ENCODE peak calls at places on chromosomes 12 and 14, in seven cellular contexts. S is endodermal cell, C is H7, H is fibroblast of the aortic adventitia, D is RWPE2, P is A549, J is pancreas. Z is an unnamed sample.

GRCh38 chr12:1864456-1864855 is 44.1 kb downstream of the LRTM2 start:
- DNase-seq in S (peak; percentile 39), C (no peak), H (no peak), D (peak; percentile 70), P (no peak), J (no peak), Z (peak; percentile 50)

GRCh38 chr12:128459067-128459466 is 192.1 kb downstream of the TMEM132C start:
- DNase-seq in S (peak; percentile 83), C (peak; percentile 41), H (no peak), D (no peak), P (no peak), J (no peak), Z (no peak)

GRCh38 chr14:90383731-90384542 is 12.9 kb upstream of the CALM1 start:
- DNase-seq in S (peak; percentile 85), C (peak; percentile 70), H (peak; percentile 60), D (no peak), P (no peak), J (peak; percentile 56), Z (peak; percentile 86)

GRCh38 chr12:10563966-10564365 is 49.4 kb downstream of the MAGOHB start:
- DNase-seq in S (no peak), C (no peak), H (peak; percentile 36), D (no peak), P (no peak), J (no peak), Z (no peak)

GRCh38 chr12:38850463-38850862 is 54.9 kb downstream of the CPNE8 start:
- DNase-seq in S (no peak), C (no peak), H (peak; percentile 15), D (no peak), P (no peak), J (no peak), Z (no peak)

GRCh38 chr12:30345735-30346445 is 349.8 kb downstream of the IPO8 start:
- DNase-seq in S (no peak), C (no peak), H (peak; percentile 9), D (no peak), P (no peak), J (no peak), Z (no peak)

GRCh38 chr14:65864993-65865392 is 452.5 kb downstream of the FUT8 start:
- DNase-seq in S (no peak), C (no peak), H (no peak), D (no peak), P (no peak), J (no peak), Z (no peak)

GRCh38 chr12:93645702-93646101 is 31.5 kb upstream of the CRADD start:
- DNase-seq in S (no peak), C (no peak), H (peak; percentile 69), D (no peak), P (no peak), J (no peak), Z (no peak)

GRCh38 chr14:96130854-96131253 is 73.8 kb upstream of the BDKRB2 start:
- DNase-seq in S (no peak), C (no peak), H (peak; percentile 47), D (no peak), P (no peak), J (no peak), Z (no peak)

GRCh38 chr14:92734618-92735017 is 13.8 kb downstream of the LGMN start:
- DNase-seq in S (no peak), C (no peak), H (no peak), D (no peak), P (no peak), J (no peak), Z (no peak)

GRCh38 chr12:26848156-26848825 is 15.3 kb upstream of the ITPR2 start:
- DNase-seq in S (no peak), C (no peak), H (peak; percentile 46), D (no peak), P (no peak), J (no peak), Z (no peak)

GRCh38 chr12:43816168-43816567 is 10.1 kb upstream of the TWF1 start:
- DNase-seq in S (no peak), C (no peak), H (no peak), D (no peak), P (no peak), J (no peak), Z (no peak)

GRCh38 chr14:77654001-77654431 is 37.6 kb upstream of the SPTLC2 start:
- DNase-seq in S (peak; percentile 72), C (peak; percentile 38), H (no peak), D (no peak), P (no peak), J (no peak), Z (no peak)

GRCh38 chr12:27193854-27194544 is 50.1 kb upstream of the STK38L start:
- DNase-seq in S (peak; percentile 61), C (no peak), H (peak; percentile 85), D (no peak), P (no peak), J (no peak), Z (peak; percentile 91)

GRCh38 chr14:29236401-29236800 is 469.8 kb downstream of the FOXG1 start:
- DNase-seq in S (no peak), C (no peak), H (no peak), D (no peak), P (no peak), J (no peak), Z (no peak)
- H3K4me3 ChIP-seq in S (no peak overlapping the region), C (no peak overlapping the region), H (no peak overlapping the region), D (no peak overlapping the region), P (no peak overlapping the region), J (no peak overlapping the region), Z (no peak overlapping the region)

GRCh38 chr12:6723607-6724408 is at the start of gene COPS7A:
- DNase-seq in S (peak; percentile 100), C (peak; percentile 97), H (peak; percentile 98), D (peak; percentile 98), P (peak; percentile 99), J (peak; percentile 98), Z (peak; percentile 99)
- H3K4me3 ChIP-seq in S (peak within 1 kb of the TSS; percentile 90), C (peak within 1 kb of the TSS; percentile 64), H (peak within 1 kb of the TSS; percentile 73), D (peak within 1 kb of the TSS; percentile 52), P (peak within 1 kb of the TSS; percentile 61), J (peak within 1 kb of the TSS; percentile 30), Z (peak within 1 kb of the TSS; percentile 84)

GRCh38 chr12:124898200-124898950 is 16.1 kb downstream of the UBC start:
- DNase-seq in S (peak; percentile 78), C (peak; percentile 91), H (peak; percentile 28), D (no peak), P (peak; percentile 90), J (peak; percentile 35), Z (no peak)
- H3K4me3 ChIP-seq in S (no peak overlapping the region), C (no peak overlapping the region), H (no peak overlapping the region), D (no peak overlapping the region), P (no peak overlapping the region), J (no peak overlapping the region), Z (no peak overlapping the region)

GRCh38 chr12:88934163-88934747 is 354.0 kb upstream of the KITLG start:
- DNase-seq in S (no peak), C (no peak), H (peak; percentile 48), D (no peak), P (no peak), J (no peak), Z (no peak)
- H3K4me3 ChIP-seq in S (no peak overlapping the region), C (no peak overlapping the region), H (no peak overlapping the region), D (no peak overlapping the region), P (no peak overlapping the region), J (no peak overlapping the region), Z (no peak overlapping the region)

DNA sequence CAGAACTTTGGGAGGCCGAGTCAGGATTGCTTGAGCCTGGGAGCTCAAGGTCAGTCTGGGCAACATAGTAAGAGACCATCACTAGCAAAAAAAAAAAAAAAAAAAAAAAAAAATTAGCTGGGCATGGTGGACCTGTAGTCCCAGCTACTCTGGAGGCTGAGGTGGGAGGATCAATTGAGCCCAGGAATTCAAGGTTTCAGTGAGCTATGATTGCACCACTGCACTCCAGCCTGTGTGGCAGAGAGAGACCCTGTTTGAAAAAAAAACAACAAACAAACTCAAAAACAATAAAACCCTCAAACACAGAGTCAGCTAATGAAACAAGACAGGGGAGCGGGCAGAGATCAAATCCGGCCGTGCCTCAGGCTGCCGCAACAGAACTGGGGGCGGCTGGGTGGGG is 41.7 kb upstream of the DLK1 start:
- DNase-seq in S (no peak), C (no peak), H (no peak), D (no peak), P (no peak), J (no peak), Z (no peak)
- H3K4me3 ChIP-seq in S (no peak overlapping the region), C (no peak overlapping the region), H (no peak overlapping the region), D (no peak overlapping the region), P (no peak overlapping the region), J (no peak overlapping the region), Z (no peak overlapping the region)

DNA sequence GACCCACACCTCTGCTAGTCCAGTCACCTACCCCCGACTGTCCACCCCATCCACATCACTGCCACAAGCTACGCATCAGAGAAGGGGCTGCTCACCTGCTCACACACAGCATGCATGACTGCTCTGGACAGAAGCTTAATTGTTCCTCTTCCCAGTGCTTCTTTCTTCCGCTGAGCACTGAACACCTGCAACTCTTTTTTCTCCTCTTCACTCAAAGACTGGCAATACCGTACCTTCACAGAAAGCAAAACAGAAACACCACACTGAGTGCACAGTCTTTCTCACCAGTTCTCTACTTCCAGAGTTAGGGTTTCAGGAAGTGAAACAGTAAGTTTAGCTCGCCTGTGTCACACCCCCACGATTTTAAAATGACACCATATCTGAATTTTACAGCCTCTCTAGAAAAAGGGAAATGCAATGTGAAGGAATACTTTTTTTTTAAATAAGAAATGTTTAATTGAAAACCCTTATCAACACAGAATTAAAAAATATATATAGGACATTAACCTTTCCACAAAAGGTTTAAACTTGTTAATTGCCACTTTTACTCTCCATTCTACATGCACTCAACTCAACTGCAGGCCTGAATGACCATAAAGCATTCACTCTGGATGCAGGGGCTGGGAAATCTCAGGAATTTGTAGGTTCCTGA is 120.1 kb downstream of the PRICKLE1 start:
- DNase-seq in S (no peak), C (no peak), H (no peak), D (no peak), P (no peak), J (no peak), Z (no peak)
- H3K4me3 ChIP-seq in S (no peak overlapping the region), C (no peak overlapping the region), H (no peak overlapping the region), D (no peak overlapping the region), P (no peak overlapping the region), J (no peak overlapping the region), Z (no peak overlapping the region)